ENCODE peak calls at places on chromosomes 7 and 10, in five cellular contexts. One of them, this sample, is unnamed.

GRCh38 chr10:99941942-99942835 is 67.6 kb downstream of the DNMBP start:
- DNase-seq in H1: no peak
- DNase-seq in lower leg skin: no peak
- DNase-seq in heart right ventricle: no peak
- DNase-seq in cardiac fibroblast: peak
- DNase-seq in this sample: no peak

GRCh38 chr10:21964983-21965665 is 38.4 kb downstream of the DNAJC1 start:
- DNase-seq in heart right ventricle: no peak
- DNase-seq in cardiac fibroblast: no peak
- DNase-seq in lower leg skin: no peak
- DNase-seq in H1: no peak
- DNase-seq in this sample: no peak

GRCh38 chr10:5987747-5988146 is 10.4 kb upstream of the IL15RA start:
- DNase-seq in H1: no peak
- DNase-seq in lower leg skin: peak
- DNase-seq in heart right ventricle: no peak
- DNase-seq in cardiac fibroblast: no peak
- DNase-seq in this sample: no peak

GRCh38 chr7:113774182-113774807 is 144.5 kb downstream of the PPP1R3A start:
- DNase-seq in cardiac fibroblast: peak
- DNase-seq in H1: no peak
- DNase-seq in lower leg skin: no peak
- DNase-seq in heart right ventricle: peak
- DNase-seq in this sample: no peak

GRCh38 chr10:23094786-23095403 is 484 bp upstream of the MSRB2 start:
- DNase-seq in lower leg skin: no peak
- DNase-seq in cardiac fibroblast: no peak
- DNase-seq in heart right ventricle: no peak
- DNase-seq in H1: no peak
- DNase-seq in this sample: no peak

GRCh38 chr7:44574286-44574872 is 671 bp upstream of the DDX56 start:
- DNase-seq in lower leg skin: no peak
- DNase-seq in cardiac fibroblast: no peak
- DNase-seq in heart right ventricle: no peak
- DNase-seq in H1: no peak
- DNase-seq in this sample: no peak

GRCh38 chr7:43570688-43571365 is 12.1 kb upstream of the STK17A start:
- DNase-seq in cardiac fibroblast: peak
- DNase-seq in lower leg skin: no peak
- DNase-seq in heart right ventricle: no peak
- DNase-seq in H1: no peak
- DNase-seq in this sample: no peak

GRCh38 chr7:74164985-74165456 is 9.1 kb upstream of the EIF4H start:
- DNase-seq in heart right ventricle: no peak
- DNase-seq in lower leg skin: no peak
- DNase-seq in cardiac fibroblast: peak
- DNase-seq in H1: peak
- DNase-seq in this sample: no peak

GRCh38 chr10:7696545-7696944 is 6.6 kb upstream of the ITIH2 start:
- DNase-seq in lower leg skin: no peak
- DNase-seq in H1: no peak
- DNase-seq in cardiac fibroblast: no peak
- DNase-seq in heart right ventricle: peak
- DNase-seq in this sample: no peak

GRCh38 chr7:38335123-38335489 is 61.7 kb upstream of the TARP start:
- DNase-seq in H1: no peak
- DNase-seq in heart right ventricle: no peak
- DNase-seq in cardiac fibroblast: no peak
- DNase-seq in lower leg skin: no peak
- DNase-seq in this sample: no peak

GRCh38 chr7:73351447-73352167 is 23.6 kb downstream of the FKBP6 start:
- DNase-seq in heart right ventricle: no peak
- DNase-seq in lower leg skin: no peak
- DNase-seq in cardiac fibroblast: no peak
- DNase-seq in H1: no peak
- DNase-seq in this sample: no peak

GRCh38 chr10:133010095-133010837 is 67.9 kb upstream of the CFAP46 start:
- DNase-seq in heart right ventricle: no peak
- DNase-seq in cardiac fibroblast: no peak
- DNase-seq in H1: no peak
- DNase-seq in lower leg skin: no peak
- DNase-seq in this sample: no peak
- H3K4me3 ChIP-seq in heart right ventricle: no peak
- H3K4me3 ChIP-seq in cardiac fibroblast: no peak
- H3K4me3 ChIP-seq in H1: no peak
- H3K4me3 ChIP-seq in lower leg skin: no peak
- H3K4me3 ChIP-seq in this sample: no peak

GRCh38 chr7:135166338-135166989 is 4.0 kb downstream of the CYREN start:
- DNase-seq in heart right ventricle: no peak
- DNase-seq in H1: no peak
- DNase-seq in lower leg skin: no peak
- DNase-seq in cardiac fibroblast: no peak
- DNase-seq in this sample: no peak

GRCh38 chr7:135169141-135169935 is 1.2 kb downstream of the CYREN start:
- DNase-seq in lower leg skin: no peak
- DNase-seq in H1: peak
- DNase-seq in heart right ventricle: no peak
- DNase-seq in cardiac fibroblast: peak
- DNase-seq in this sample: peak

GRCh38 chr7:135167360-135167759 is 3.1 kb downstream of the CYREN start:
- DNase-seq in cardiac fibroblast: no peak
- DNase-seq in lower leg skin: no peak
- DNase-seq in H1: no peak
- DNase-seq in heart right ventricle: no peak
- DNase-seq in this sample: peak

GRCh38 chr7:135168489-135169140 is 1.9 kb downstream of the CYREN start:
- DNase-seq in cardiac fibroblast: no peak
- DNase-seq in H1: no peak
- DNase-seq in lower leg skin: no peak
- DNase-seq in heart right ventricle: no peak
- DNase-seq in this sample: no peak

DNA sequence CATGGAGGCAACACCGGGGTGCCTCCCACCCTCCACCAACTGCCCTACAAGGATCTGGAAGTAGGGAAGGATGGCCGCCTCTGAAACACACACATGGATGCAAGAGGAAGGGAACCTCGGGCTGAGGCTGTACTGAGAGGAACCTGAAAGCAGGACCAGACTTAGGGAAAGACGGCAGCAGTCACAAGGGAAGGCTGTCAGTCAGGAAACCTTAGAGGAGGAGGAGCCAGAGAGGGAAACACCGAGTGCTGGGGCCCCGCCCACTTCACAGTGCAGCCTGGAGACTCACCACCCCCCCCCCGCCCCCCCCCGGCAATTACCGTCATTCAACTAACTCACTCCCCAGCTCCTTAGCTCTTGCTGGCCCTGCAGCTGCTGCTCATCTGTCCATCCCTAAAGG is 2.5 kb downstream of the CYREN start:
- DNase-seq in heart right ventricle: no peak
- DNase-seq in cardiac fibroblast: no peak
- DNase-seq in lower leg skin: no peak
- DNase-seq in H1: no peak
- DNase-seq in this sample: no peak
- H3K4me3 ChIP-seq in heart right ventricle: no peak
- H3K4me3 ChIP-seq in cardiac fibroblast: no peak
- H3K4me3 ChIP-seq in lower leg skin: no peak
- H3K4me3 ChIP-seq in H1: no peak
- H3K4me3 ChIP-seq in this sample: no peak

DNA sequence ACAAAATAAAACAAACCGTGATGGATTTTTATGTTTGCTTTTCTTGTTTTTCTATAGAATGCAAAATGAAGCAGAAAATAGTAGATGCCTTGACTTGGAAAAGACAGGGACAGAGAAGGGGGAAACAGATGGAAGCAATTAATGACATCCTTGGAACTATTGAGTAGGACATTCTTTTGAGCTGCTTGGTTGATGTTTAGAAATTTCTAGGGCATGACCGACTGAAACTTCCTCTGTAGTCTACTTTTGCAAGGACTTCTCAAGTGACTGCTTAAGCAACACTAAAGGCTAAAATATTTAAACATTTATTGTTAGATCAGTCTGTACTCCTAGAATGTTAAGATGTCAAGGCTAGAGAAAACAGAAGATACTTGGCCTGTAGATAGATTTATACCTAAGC is 49.4 kb downstream of the VCL start:
- DNase-seq in heart right ventricle: no peak
- DNase-seq in lower leg skin: no peak
- DNase-seq in cardiac fibroblast: peak
- DNase-seq in H1: no peak
- DNase-seq in this sample: no peak
- H3K4me3 ChIP-seq in heart right ventricle: no peak
- H3K4me3 ChIP-seq in lower leg skin: no peak
- H3K4me3 ChIP-seq in cardiac fibroblast: no peak
- H3K4me3 ChIP-seq in H1: no peak
- H3K4me3 ChIP-seq in this sample: no peak

GRCh38 chr7:45919231-45919825 is 1.7 kb downstream of the IGFBP3 start:
- DNase-seq in lower leg skin: no peak
- DNase-seq in H1: no peak
- DNase-seq in cardiac fibroblast: no peak
- DNase-seq in heart right ventricle: no peak
- DNase-seq in this sample: no peak

GRCh38 chr7:45918556-45918955 is 2.5 kb downstream of the IGFBP3 start:
- DNase-seq in lower leg skin: no peak
- DNase-seq in heart right ventricle: no peak
- DNase-seq in H1: no peak
- DNase-seq in cardiac fibroblast: no peak
- DNase-seq in this sample: no peak

GRCh38 chr7:45921381-45921698 is 268 bp upstream of the IGFBP3 start:
- DNase-seq in lower leg skin: no peak
- DNase-seq in H1: peak
- DNase-seq in cardiac fibroblast: no peak
- DNase-seq in heart right ventricle: no peak
- DNase-seq in this sample: no peak

GRCh38 chr7:45920543-45921380 is at the start of gene IGFBP3:
- DNase-seq in heart right ventricle: peak
- DNase-seq in H1: peak
- DNase-seq in cardiac fibroblast: peak
- DNase-seq in lower leg skin: no peak
- DNase-seq in this sample: no peak

GRCh38 chr7:45919947-45920542 is 1.0 kb downstream of the IGFBP3 start:
- DNase-seq in lower leg skin: no peak
- DNase-seq in heart right ventricle: no peak
- DNase-seq in H1: no peak
- DNase-seq in cardiac fibroblast: peak
- DNase-seq in this sample: no peak
- H3K4me3 ChIP-seq in lower leg skin: peak
- H3K4me3 ChIP-seq in heart right ventricle: peak
- H3K4me3 ChIP-seq in H1: peak
- H3K4me3 ChIP-seq in cardiac fibroblast: peak
- H3K4me3 ChIP-seq in this sample: peak

GRCh38 chr7:130071701-130072622 is 1.6 kb downstream of the KLHDC10 start:
- DNase-seq in heart right ventricle: peak
- DNase-seq in cardiac fibroblast: peak
- DNase-seq in lower leg skin: peak
- DNase-seq in H1: no peak
- DNase-seq in this sample: peak
- H3K4me3 ChIP-seq in heart right ventricle: peak
- H3K4me3 ChIP-seq in cardiac fibroblast: peak
- H3K4me3 ChIP-seq in lower leg skin: no peak
- H3K4me3 ChIP-seq in H1: no peak
- H3K4me3 ChIP-seq in this sample: peak

DNA sequence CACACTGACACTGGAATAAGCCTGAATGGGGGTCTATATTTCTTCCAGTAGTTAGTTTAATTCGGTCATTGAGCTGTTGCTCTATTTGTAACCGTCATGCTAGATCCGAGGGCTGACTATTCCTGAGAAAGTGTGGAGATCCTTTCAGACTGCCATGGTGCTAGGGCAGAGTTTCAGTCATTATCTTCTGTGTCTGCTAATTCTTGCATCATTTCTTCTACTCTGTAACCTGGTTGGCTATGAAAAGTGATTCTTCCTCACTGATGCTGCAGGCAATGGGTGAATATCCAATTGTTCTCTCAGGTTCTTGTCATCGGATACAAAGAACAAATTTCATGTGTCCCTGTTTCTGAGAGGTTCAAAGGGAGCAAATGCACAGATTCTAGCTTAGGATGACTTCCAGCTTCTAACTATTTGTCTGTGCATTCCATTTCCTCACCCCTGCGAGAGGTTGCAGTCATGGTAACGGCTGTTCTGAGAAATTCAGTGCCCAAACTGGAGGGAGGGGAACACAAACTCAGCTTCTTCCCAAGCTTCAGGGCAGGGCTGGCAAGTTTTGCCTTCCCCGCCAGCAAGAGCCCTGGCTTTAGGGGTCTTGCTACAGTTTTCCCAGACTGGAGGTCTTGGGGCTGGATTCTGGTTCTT is 11.0 kb downstream of the FAS start:
- DNase-seq in lower leg skin: no peak
- DNase-seq in H1: no peak
- DNase-seq in cardiac fibroblast: peak
- DNase-seq in heart right ventricle: no peak
- DNase-seq in this sample: no peak
- H3K4me3 ChIP-seq in lower leg skin: no peak
- H3K4me3 ChIP-seq in H1: no peak
- H3K4me3 ChIP-seq in cardiac fibroblast: no peak
- H3K4me3 ChIP-seq in heart right ventricle: no peak
- H3K4me3 ChIP-seq in this sample: no peak

GRCh38 chr7:47636111-47636692 is 54.3 kb upstream of the TNS3 start:
- DNase-seq in cardiac fibroblast: no peak
- DNase-seq in lower leg skin: no peak
- DNase-seq in H1: no peak
- DNase-seq in heart right ventricle: no peak
- DNase-seq in this sample: no peak
- H3K4me3 ChIP-seq in cardiac fibroblast: no peak
- H3K4me3 ChIP-seq in lower leg skin: no peak
- H3K4me3 ChIP-seq in H1: no peak
- H3K4me3 ChIP-seq in heart right ventricle: no peak
- H3K4me3 ChIP-seq in this sample: no peak

GRCh38 chr10:96377816-96378294 is 19.1 kb upstream of the OPALIN start:
- DNase-seq in H1: no peak
- DNase-seq in heart right ventricle: peak
- DNase-seq in lower leg skin: peak
- DNase-seq in cardiac fibroblast: no peak
- DNase-seq in this sample: no peak

GRCh38 chr10:96374004-96374403 is 15.2 kb upstream of the OPALIN start:
- DNase-seq in H1: no peak
- DNase-seq in lower leg skin: no peak
- DNase-seq in heart right ventricle: no peak
- DNase-seq in cardiac fibroblast: no peak
- DNase-seq in this sample: no peak

GRCh38 chr10:96374985-96375830 is 16.4 kb upstream of the OPALIN start:
- DNase-seq in heart right ventricle: peak
- DNase-seq in lower leg skin: peak
- DNase-seq in cardiac fibroblast: peak
- DNase-seq in H1: peak
- DNase-seq in this sample: peak

GRCh38 chr10:96376483-96376882 is 17.7 kb upstream of the OPALIN start:
- DNase-seq in heart right ventricle: no peak
- DNase-seq in lower leg skin: no peak
- DNase-seq in cardiac fibroblast: no peak
- DNase-seq in H1: no peak
- DNase-seq in this sample: no peak

DNA sequence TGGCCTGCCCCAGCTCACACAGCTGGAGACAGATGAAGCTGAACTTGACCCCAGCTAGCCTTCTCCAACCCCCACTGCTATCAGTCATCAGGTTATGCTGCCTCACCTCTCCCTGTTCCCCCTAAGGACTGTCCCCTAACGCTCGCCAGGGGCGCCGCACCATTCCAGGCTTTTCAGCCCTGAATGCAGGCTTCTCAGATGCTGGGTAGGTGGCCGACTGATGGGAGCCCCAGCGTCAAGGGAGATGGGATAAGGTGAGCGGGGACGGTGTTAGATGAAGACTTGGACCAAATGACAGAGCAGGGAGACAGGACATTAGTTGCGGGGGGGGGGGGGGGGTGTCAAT is 15.8 kb upstream of the OPALIN start:
- DNase-seq in H1: peak
- DNase-seq in heart right ventricle: no peak
- DNase-seq in lower leg skin: no peak
- DNase-seq in cardiac fibroblast: no peak
- DNase-seq in this sample: no peak
- H3K4me3 ChIP-seq in H1: peak
- H3K4me3 ChIP-seq in heart right ventricle: peak
- H3K4me3 ChIP-seq in lower leg skin: no peak
- H3K4me3 ChIP-seq in cardiac fibroblast: no peak
- H3K4me3 ChIP-seq in this sample: peak

This sample was measured in colonic mucosa.